ENCODE peak calls at places on chromosomes 16 and 17, in five cellular contexts. Z is progenitor cell of endocrine pancreas, Q is AG20443, Y is sciatic nerve, V is NCI-H345. R is an unnamed sample.

GRCh38 chr17:79988163-79988971 is 47.3 kb downstream of the TBC1D16 start:
- DNase-seq in Z (no peak), Q (peak), Y (peak), V (peak), R (no peak)

GRCh38 chr17:33512113-33512512 is 219.0 kb upstream of the ASIC2 start:
- DNase-seq in Z (no peak), Q (no peak), Y (no peak), V (no peak), R (no peak)

GRCh38 chr16:80900593-80900954 is 96.2 kb upstream of the CDYL2 start:
- DNase-seq in Z (no peak), Q (no peak), Y (no peak), V (no peak), R (no peak)

GRCh38 chr17:81419333-81419885 is 24.2 kb downstream of the BAHCC1 start:
- DNase-seq in Z (no peak), Q (peak), Y (peak), V (peak), R (peak)

GRCh38 chr16:13953501-13953900 is 33.5 kb downstream of the ERCC4 start:
- DNase-seq in Z (no peak), Q (no peak), Y (no peak), V (no peak), R (no peak)

GRCh38 chr16:50444546-50444945 is 75.8 kb upstream of the BRD7 start:
- DNase-seq in Z (no peak), Q (no peak), Y (no peak), V (no peak), R (peak)

GRCh38 chr17:75152971-75153853 is 1.1 kb downstream of the JPT1 start:
- DNase-seq in Z (no peak), Q (peak), Y (peak), V (peak), R (peak)

GRCh38 chr16:27365142-27366089 is 36.6 kb upstream of the IL21R start:
- DNase-seq in Z (no peak), Q (no peak), Y (no peak), V (no peak), R (no peak)

GRCh38 chr16:88811850-88812736 is at the start of gene APRT:
- DNase-seq in Z (peak), Q (peak), Y (peak), V (peak), R (peak)

GRCh38 chr16:57938936-57939871 is 31.7 kb downstream of the CNGB1 start:
- DNase-seq in Z (no peak), Q (peak), Y (peak), V (no peak), R (no peak)

GRCh38 chr17:82754297-82755208 is 2.7 kb downstream of the TBCD start:
- DNase-seq in Z (no peak), Q (no peak), Y (no peak), V (no peak), R (peak)

GRCh38 chr16:76943936-76944335 is 247.1 kb upstream of the MON1B start:
- DNase-seq in Z (no peak), Q (no peak), Y (no peak), V (no peak), R (no peak)

GRCh38 chr17:66904760-66905637 is 59.5 kb upstream of the CACNG4 start:
- DNase-seq in Z (no peak), Q (no peak), Y (no peak), V (peak), R (peak)

GRCh38 chr16:86814256-86814655 is 235.9 kb downstream of the FOXL1 start:
- DNase-seq in Z (no peak), Q (no peak), Y (no peak), V (no peak), R (no peak)

GRCh38 chr16:82801361-82801760 is 174.6 kb downstream of the CDH13 start:
- DNase-seq in Z (no peak), Q (no peak), Y (no peak), V (no peak), R (no peak)

GRCh38 chr16:49931931-49932330 is 76.0 kb upstream of the ZNF423 start:
- DNase-seq in Z (no peak), Q (no peak), Y (peak), V (no peak), R (no peak)

GRCh38 chr17:17523001-17523713 is 27.0 kb upstream of the RASD1 start:
- DNase-seq in Z (no peak), Q (no peak), Y (no peak), V (peak), R (no peak)

GRCh38 chr16:78705694-78706093 is 606.2 kb downstream of the WWOX start:
- DNase-seq in Z (no peak), Q (no peak), Y (no peak), V (no peak), R (peak)

GRCh38 chr16:77435240-77435819 is 496 bp upstream of the ADAMTS18 start:
- DNase-seq in Z (no peak), Q (no peak), Y (no peak), V (peak), R (no peak)

GRCh38 chr16:90008708-90009145 is 10.5 kb downstream of the DBNDD1 start:
- DNase-seq in Z (no peak), Q (no peak), Y (no peak), V (no peak), R (no peak)

GRCh38 chr17:16243811-16244567 is 27.0 kb downstream of the PIGL start:
- DNase-seq in Z (no peak), Q (no peak), Y (no peak), V (no peak), R (no peak)

GRCh38 chr16:82580293-82580900 is 46.4 kb upstream of the CDH13 start:
- DNase-seq in Z (no peak), Q (peak), Y (no peak), V (peak), R (peak)

GRCh38 chr16:17590711-17591654 is 120.2 kb upstream of the XYLT1 start:
- DNase-seq in Z (no peak), Q (peak), Y (no peak), V (no peak), R (no peak)

GRCh38 chr17:280901-281300 is 71.7 kb downstream of the RPH3AL start:
- DNase-seq in Z (no peak), Q (no peak), Y (peak), V (no peak), R (no peak)

GRCh38 chr17:82031885-82032627 is 578 bp downstream of the RAC3 start:
- DNase-seq in Z (no peak), Q (no peak), Y (no peak), V (peak), R (no peak)

GRCh38 chr17:68089881-68090280 is 54.3 kb downstream of the KPNA2 start:
- DNase-seq in Z (no peak), Q (peak), Y (no peak), V (peak), R (no peak)

GRCh38 chr17:73304971-73305786 is 6.6 kb downstream of the CDC42EP4 start:
- DNase-seq in Z (no peak), Q (peak), Y (no peak), V (peak), R (peak)

GRCh38 chr17:61389670-61390478 is 9.8 kb upstream of the TBX2 start:
- DNase-seq in Z (no peak), Q (peak), Y (no peak), V (no peak), R (peak)

GRCh38 chr17:83202002-83203000 is 122.9 kb downstream of the METRNL start:
- DNase-seq in Z (no peak), Q (no peak), Y (peak), V (no peak), R (no peak)

GRCh38 chr16:23597003-23597756 is 1.1 kb upstream of the NDUFAB1 start:
- DNase-seq in Z (no peak), Q (no peak), Y (no peak), V (no peak), R (peak)

GRCh38 chr16:56305956-56306565 is 114.8 kb downstream of the GNAO1 start:
- DNase-seq in Z (no peak), Q (no peak), Y (no peak), V (no peak), R (peak)

GRCh38 chr17:73071387-73071999 is 21.0 kb downstream of the SLC39A11 start:
- DNase-seq in Z (no peak), Q (peak), Y (no peak), V (no peak), R (peak)

R was measured in cardiac muscle cell.